ENCODE peak calls at places on chromosomes 16 and 17, in five cellular contexts. Q is sigmoid colon; F is activated CD8-positive, alpha-beta T cell treated with anti-CD3 and anti-CD28 coated beads for 36 hours; C is mucosa of descending colon; X is pancreas. D is an unnamed sample.

GRCh38 chr16:8951447-8952280 is 12.0 kb downstream of the USP7 start:
- DNase-seq in Q (no peak), F (no peak), C (no peak), X (no peak), D (no peak)

GRCh38 chr17:38511126-38512108 is 83.2 kb downstream of the ARHGAP23 start:
- DNase-seq in Q (no peak), F (no peak), C (no peak), X (no peak), D (no peak)

GRCh38 chr17:74833501-74834361 is 26.0 kb downstream of the GRIN2C start:
- DNase-seq in Q (no peak), F (no peak), C (no peak), X (no peak), D (no peak)

GRCh38 chr16:84730406-84731106 is 30.8 kb downstream of the USP10 start:
- DNase-seq in Q (peak), F (peak), C (no peak), X (peak), D (no peak)

GRCh38 chr17:7403043-7403901 is 625 bp downstream of the TMEM256 start:
- DNase-seq in Q (peak), F (peak), C (peak), X (peak), D (no peak)

GRCh38 chr17:76955191-76955590 is 87.0 kb downstream of the MGAT5B start:
- DNase-seq in Q (no peak), F (no peak), C (no peak), X (no peak), D (no peak)

GRCh38 chr16:15765880-15766279 is 90.9 kb downstream of the MYH11 start:
- DNase-seq in Q (no peak), F (peak), C (no peak), X (no peak), D (peak)

GRCh38 chr16:68506331-68507053 is 32.6 kb upstream of the ZFP90 start:
- DNase-seq in Q (no peak), F (no peak), C (no peak), X (no peak), D (no peak)

GRCh38 chr16:84396537-84397008 is 28.2 kb downstream of the ATP2C2 start:
- DNase-seq in Q (no peak), F (no peak), C (no peak), X (no peak), D (no peak)

GRCh38 chr16:89041571-89042481 is 51.8 kb upstream of the ACSF3 start:
- DNase-seq in Q (no peak), F (no peak), C (peak), X (no peak), D (peak)

GRCh38 chr17:58326609-58327341 is 1.8 kb downstream of the TSPOAP1 start:
- DNase-seq in Q (no peak), F (no peak), C (peak), X (no peak), D (no peak)
- TF ChIP-seq CTCF in Q (no peak), F (no peak), C (no peak), X (no peak), D (no peak)

GRCh38 chr16:58345574-58346354 is 46.5 kb upstream of the GINS3 start:
- DNase-seq in Q (no peak), F (no peak), C (no peak), X (no peak), D (no peak)
- TF ChIP-seq CTCF in Q (no peak), F (peak), C (no peak), X (no peak), D (no peak)

GRCh38 chr16:275786-276232 is at the start of gene RGS11:
- DNase-seq in Q (no peak), F (no peak), C (no peak), X (no peak), D (no peak)
- TF ChIP-seq CTCF in Q (no peak), F (no peak), C (no peak), X (no peak), D (no peak)

DNA sequence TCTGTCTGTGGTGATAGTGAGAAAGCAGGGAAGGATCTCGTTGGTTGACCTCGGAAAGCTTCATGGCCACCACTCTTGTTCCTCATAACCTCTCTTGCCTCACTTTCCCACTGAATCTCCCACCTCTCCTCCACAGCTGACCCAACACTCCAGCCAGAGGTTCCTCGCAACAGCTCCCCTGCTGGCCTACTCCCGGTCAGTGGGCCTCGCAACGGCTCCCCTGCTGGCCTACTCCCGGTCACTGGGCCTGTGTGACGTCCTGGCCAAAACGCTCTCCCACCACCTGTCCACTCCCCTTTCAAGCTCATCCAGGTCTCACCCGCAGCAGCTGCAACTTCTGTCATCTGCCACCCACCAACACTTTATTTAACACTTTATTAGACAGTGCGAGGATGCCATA is 149.1 kb downstream of the VPS53 start:
- DNase-seq in Q (no peak), F (no peak), C (no peak), X (no peak), D (no peak)
- TF ChIP-seq CTCF in Q (no peak), F (no peak), C (no peak), X (no peak), D (no peak)

GRCh38 chr16:51355195-51355594 is 204.1 kb upstream of the SALL1 start:
- DNase-seq in Q (no peak), F (no peak), C (no peak), X (no peak), D (no peak)

GRCh38 chr16:51357839-51358238 is 206.8 kb upstream of the SALL1 start:
- DNase-seq in Q (no peak), F (no peak), C (no peak), X (no peak), D (no peak)

GRCh38 chr16:51355871-51356270 is 204.8 kb upstream of the SALL1 start:
- DNase-seq in Q (no peak), F (no peak), C (no peak), X (no peak), D (no peak)

DNA sequence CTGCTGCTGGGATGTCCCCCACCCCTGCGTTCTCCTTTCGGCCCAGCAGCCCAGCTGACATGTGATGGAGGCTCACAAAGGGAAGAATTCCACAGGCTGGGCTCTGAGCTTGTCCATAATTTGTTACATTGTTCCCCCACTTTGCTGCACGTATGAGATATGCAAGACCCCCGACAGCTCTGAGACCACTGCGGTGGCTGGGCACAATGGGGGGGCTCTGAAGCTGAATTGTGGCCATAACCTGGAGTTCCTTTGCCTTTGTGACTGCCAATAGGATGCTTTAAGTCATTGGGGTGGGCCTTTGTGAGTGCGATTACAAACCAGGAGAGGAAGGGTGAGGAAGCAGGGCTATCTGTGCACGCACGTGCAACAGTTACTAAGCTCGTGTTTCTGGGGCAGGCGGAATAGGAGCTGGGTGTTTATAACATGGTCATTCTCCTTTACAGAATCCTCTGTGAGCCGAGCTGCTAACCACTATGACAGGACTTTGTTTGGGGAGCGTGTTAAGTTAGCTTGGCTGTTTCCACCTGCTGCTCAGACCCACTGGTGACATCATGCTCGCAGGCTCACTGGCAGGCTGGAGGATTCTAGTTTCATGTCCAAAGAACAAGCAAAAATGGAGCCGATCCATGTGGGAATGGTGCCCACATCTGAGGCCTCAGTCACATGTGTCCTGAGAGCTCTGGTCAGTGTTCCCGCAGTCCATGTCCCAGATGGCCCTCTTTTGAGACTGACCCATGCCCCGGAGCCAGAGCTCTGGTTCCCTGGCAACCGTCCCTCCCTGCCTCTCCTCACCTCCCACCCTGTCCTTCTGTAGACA is 208.3 kb upstream of the SALL1 start:
- DNase-seq in Q (peak), F (no peak), C (no peak), X (no peak), D (peak)
- TF ChIP-seq CTCF in Q (no peak), F (no peak), C (no peak), X (no peak), D (peak)